ENCODE peak calls at places on chromosomes 1 and 21, in six cellular contexts. K, V, J, S, U and R are unnamed samples.

GRCh38 chr1:10835423-10836421 is 39.3 kb upstream of the CASZ1 start:
- DNase-seq in U (no peak), K (peak), S (peak), V (peak), J (peak), R (peak)

GRCh38 chr1:82225407-82226197 is 424.9 kb downstream of the ADGRL2 start:
- DNase-seq in V (no peak), K (no peak), U (peak), J (no peak), S (no peak), R (no peak)

GRCh38 chr21:20443558-20444155 is 554.6 kb upstream of the NCAM2 start:
- DNase-seq in U (no peak), K (peak), J (peak), V (no peak), S (no peak), R (no peak)

GRCh38 chr1:201984446-201984845 is 2.0 kb downstream of the RNPEP start:
- DNase-seq in J (no peak), K (no peak), V (no peak), S (no peak), U (no peak), R (no peak)

GRCh38 chr1:36448530-36449051 is 1.7 kb downstream of the OSCP1 start:
- DNase-seq in J (no peak), V (no peak), U (no peak), S (no peak), K (peak), R (no peak)

GRCh38 chr1:11407301-11407994 is 71.5 kb upstream of the DISP3 start:
- DNase-seq in U (peak), K (no peak), S (no peak), V (no peak), J (no peak), R (no peak)

GRCh38 chr1:226602186-226603029 is 53.8 kb downstream of the STUM start:
- DNase-seq in U (no peak), K (no peak), J (no peak), V (no peak), S (no peak), R (no peak)

GRCh38 chr1:12760256-12760795 is 13.2 kb upstream of the PRAMEF12 start:
- DNase-seq in U (no peak), K (peak), V (no peak), S (peak), J (no peak), R (peak)

GRCh38 chr1:228697209-228698016 is 37.9 kb upstream of the RHOU start:
- DNase-seq in J (no peak), S (no peak), V (no peak), U (no peak), K (no peak), R (peak)

GRCh38 chr1:21845646-21846641 is 33.9 kb downstream of the LDLRAD2 start:
- DNase-seq in V (no peak), K (no peak), J (no peak), S (no peak), U (no peak), R (no peak)

DNA sequence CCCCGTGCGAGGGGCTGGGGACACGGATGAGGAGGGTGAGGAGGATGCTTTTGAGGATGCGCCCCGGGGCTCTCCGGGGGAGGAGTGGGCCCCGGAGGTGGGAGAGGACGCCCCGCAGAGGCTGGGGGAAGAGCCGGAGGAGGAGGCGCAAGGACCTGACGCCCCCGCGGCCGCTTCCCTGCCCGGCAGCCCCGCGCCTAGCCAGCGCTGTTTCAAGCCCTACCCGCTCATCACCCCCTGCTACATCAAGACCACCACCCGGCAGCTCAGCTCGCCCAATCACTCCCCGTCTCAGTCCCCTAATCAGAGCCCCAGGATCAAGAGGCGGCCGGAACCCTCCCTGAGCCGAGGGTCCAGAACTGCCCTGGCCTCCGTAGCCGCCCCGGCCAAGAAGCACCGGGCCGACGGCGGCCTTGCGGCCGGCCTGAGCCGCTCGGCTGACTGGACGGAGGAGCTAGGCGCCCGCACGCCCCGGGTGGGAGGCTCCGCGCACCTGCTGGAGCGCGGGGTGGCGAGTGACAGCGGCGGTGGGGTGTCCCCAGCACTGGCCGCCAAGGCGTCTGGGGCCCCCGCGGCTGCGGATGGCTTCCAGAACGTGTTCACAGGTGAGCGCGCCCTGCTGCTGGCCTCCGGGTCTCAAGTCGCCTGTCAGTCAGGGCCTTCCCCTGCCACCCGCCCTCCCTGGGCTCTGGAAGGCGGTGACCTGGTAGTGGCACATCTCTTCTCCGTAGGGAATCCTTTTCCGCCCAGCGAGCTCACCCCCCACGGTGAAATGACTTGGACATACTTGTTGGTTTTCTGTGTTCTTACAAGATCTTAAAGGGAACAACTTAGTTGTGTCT is 1.7 kb downstream of the FMN2 start:
- DNase-seq in U (no peak), V (no peak), K (no peak), J (no peak), S (no peak), R (no peak)
- TF ChIP-seq ZNF274 in U (no peak), V (no peak), K (no peak), J (no peak), S (no peak), R (no peak)

DNA sequence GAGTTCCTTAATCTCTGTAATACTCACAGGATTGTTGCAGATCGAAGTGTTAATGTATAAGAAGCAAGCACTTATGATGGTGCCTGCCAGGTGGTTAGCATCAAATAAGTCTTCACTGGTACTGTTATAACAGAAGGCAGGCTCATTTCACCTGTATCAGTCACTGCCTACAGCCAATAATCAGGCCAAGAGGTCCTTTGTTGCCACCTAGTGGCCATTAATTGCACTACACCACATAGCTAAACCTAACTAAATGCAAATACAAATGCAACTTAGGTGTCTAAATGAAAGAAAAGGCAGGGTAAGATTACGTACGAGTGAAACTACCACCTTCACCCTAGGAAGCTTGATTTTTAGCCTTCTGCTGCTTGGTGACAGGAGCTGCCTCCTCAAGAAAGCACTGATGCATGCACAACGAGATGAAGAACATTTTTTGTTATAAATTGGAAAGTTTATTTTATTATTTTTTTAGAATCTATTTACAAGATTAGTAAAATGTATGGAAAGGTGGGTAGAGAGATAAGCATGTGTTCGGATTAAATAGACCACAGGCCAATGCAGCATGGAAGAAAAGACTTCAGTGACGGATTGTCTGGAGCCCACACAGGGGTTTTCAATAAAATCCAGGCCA is 334.8 kb upstream of the CAMK1G start:
- DNase-seq in U (peak), J (peak), K (peak), S (peak), V (no peak), R (peak)
- TF ChIP-seq ZNF274 in U (no peak), J (no peak), K (no peak), S (no peak), V (no peak), R (no peak)

GRCh38 chr1:32111789-32112188 is 3.9 kb downstream of the KPNA6 start:
- DNase-seq in S (no peak), J (no peak), U (no peak), K (no peak), V (no peak), R (no peak)
- TF ChIP-seq ZNF274 in S (no peak), J (no peak), U (no peak), K (no peak), V (no peak), R (no peak)

GRCh38 chr1:65068202-65069011 is 79.6 kb upstream of the AK4 start:
- DNase-seq in K (no peak), U (no peak), J (no peak), V (no peak), S (no peak), R (no peak)

GRCh38 chr1:65066766-65067490 is 81.1 kb upstream of the AK4 start:
- DNase-seq in K (peak), V (no peak), U (no peak), J (no peak), S (peak), R (no peak)

GRCh38 chr1:65069186-65069585 is 78.8 kb upstream of the AK4 start:
- DNase-seq in U (no peak), V (no peak), S (no peak), J (no peak), K (no peak), R (no peak)

GRCh38 chr1:65066379-65066765 is 81.6 kb upstream of the AK4 start:
- DNase-seq in J (no peak), K (no peak), S (no peak), U (no peak), V (no peak), R (no peak)

DNA sequence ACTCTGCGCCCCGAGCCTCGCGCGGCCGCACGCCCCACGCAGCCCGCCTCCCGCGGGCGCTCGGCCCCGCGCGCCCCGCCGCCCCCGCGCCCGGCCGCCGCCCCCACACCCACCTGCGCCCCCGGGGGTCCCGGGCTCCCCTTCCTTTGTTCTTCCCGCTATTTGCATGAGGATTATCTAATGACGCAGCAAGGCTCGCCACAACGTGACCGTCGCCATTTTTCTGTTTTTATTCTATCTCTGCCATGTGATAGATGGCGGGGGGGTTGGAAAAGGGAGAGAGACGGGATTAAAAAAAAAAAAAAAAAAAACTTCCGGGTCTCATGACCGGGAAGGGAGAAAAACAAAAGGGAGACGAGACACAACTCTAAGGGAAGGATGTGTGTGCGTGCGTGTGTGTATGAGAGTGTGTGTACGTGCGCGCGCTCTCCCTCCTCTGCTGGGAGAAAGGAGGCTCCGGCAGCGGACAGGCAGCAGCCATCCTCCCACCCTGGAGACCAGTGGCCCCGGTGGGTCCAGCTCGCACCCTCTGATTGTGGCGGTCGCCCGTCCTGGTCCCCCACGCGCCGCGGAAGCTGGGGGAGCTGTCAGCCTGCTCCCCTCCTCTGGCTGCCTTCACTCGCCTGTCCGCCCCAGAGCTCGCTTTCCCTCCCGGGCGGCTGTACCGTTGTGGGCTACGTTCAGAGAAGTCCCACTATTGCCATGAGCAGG is 80.4 kb upstream of the AK4 start:
- DNase-seq in U (no peak), V (no peak), J (peak), K (peak), S (peak), R (peak)
- TF ChIP-seq ZNF274 in U (no peak), V (no peak), J (no peak), K (no peak), S (no peak), R (no peak)

GRCh38 chr1:25833158-25833557 is 13.4 kb downstream of the MTFR1L start:
- DNase-seq in S (no peak), J (no peak), U (no peak), K (no peak), V (no peak), R (no peak)

GRCh38 chr1:25836695-25837094 is 16.9 kb downstream of the MTFR1L start:
- DNase-seq in K (no peak), S (no peak), J (no peak), V (no peak), U (no peak), R (no peak)

GRCh38 chr1:25832336-25833037 is 12.7 kb downstream of the MTFR1L start:
- DNase-seq in J (no peak), U (no peak), V (no peak), K (no peak), S (no peak), R (no peak)

GRCh38 chr1:25834894-25835293 is 15.1 kb downstream of the MTFR1L start:
- DNase-seq in J (no peak), K (no peak), U (no peak), V (no peak), S (no peak), R (no peak)

DNA sequence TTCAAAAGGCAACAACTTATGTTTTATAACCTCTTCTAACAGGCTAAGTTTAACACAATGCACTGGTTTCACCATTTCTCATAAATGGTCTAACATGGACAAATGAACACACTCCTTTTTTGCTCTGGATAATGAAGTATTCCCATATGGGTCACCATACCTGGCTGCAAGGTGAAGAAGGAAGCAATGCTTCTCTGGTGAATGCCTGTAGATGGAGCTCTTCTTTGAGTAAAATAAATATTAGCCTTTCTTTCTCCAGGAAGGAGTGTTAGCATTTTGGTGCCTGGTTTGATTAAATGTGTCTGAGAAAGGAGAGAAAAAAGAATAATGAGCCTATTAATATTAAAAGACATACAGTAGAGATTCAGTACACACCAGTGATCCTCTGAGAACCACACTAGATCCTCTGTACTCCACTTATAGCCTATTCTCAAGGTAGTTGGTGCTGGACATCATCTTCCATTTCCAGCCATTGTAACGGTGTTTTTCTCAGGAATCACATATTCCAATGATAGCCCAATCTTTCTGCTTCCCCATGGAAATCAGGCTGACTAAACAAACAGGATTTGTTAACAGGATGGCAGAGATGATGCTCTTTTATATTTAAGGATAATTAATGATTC is 17.6 kb downstream of the MTFR1L start:
- DNase-seq in J (no peak), U (no peak), V (no peak), S (no peak), K (no peak), R (peak)
- TF ChIP-seq ZNF274 in J (no peak), U (no peak), V (no peak), S (no peak), K (no peak), R (no peak)

GRCh38 chr1:199784127-199784526 is 243.4 kb upstream of the NR5A2 start:
- DNase-seq in J (no peak), S (no peak), U (no peak), V (no peak), K (no peak), R (no peak)

GRCh38 chr1:199789141-199789540 is 238.4 kb upstream of the NR5A2 start:
- DNase-seq in S (no peak), U (no peak), K (no peak), J (no peak), V (no peak), R (no peak)

GRCh38 chr1:199791495-199791894 is 236.0 kb upstream of the NR5A2 start:
- DNase-seq in S (no peak), J (no peak), U (no peak), V (no peak), K (no peak), R (no peak)

GRCh38 chr1:199780948-199781347 is 246.6 kb upstream of the NR5A2 start:
- DNase-seq in J (no peak), U (no peak), K (no peak), S (no peak), V (no peak), R (no peak)

DNA sequence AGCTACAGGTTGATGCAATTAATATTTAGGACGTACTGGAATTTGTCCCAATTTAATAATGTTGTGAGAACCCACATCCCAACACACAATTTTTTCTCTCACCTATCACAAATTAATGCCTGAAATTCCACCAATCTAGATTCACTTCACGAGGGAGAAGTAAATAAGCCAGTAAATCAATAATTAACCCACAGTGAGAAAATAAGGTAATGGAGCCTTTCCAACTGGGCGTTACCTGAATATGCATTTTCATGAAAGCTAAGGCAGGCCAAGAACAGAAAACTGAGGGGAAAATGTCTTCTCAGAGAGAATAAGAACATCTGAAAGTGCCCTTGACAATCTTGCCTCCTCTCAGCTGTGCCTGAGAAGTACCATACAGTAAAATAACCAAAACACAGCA is 240.8 kb upstream of the NR5A2 start:
- DNase-seq in K (no peak), J (no peak), S (no peak), U (no peak), V (no peak), R (no peak)
- TF ChIP-seq ZNF274 in K (no peak), J (no peak), S (no peak), U (no peak), V (no peak), R (no peak)